ENCODE peak calls at places on chromosomes 11 and 22, in nine cellular contexts. I, N, Y, G, O, Q, S, Z and X are unnamed samples. For H3K4me1, the result is how much of the 10 kb centered on the place peaks cover.

GRCh38 chr11:41392591-41392990 is 66.9 kb downstream of the LRRC4C start:
- DNase-seq in I (no peak), N (no peak), Y (no peak), G (no peak), O (no peak), Q (peak), S (no peak), Z (no peak), X (no peak)

GRCh38 chr11:84993386-84993785 is 633.8 kb downstream of the DLG2 start:
- DNase-seq in I (no peak), N (no peak), Y (no peak), G (no peak), O (no peak), Q (peak), S (no peak), Z (peak), X (no peak)

GRCh38 chr11:120403966-120404365 is 67.8 kb downstream of the ARHGEF12 start:
- DNase-seq in I (no peak), N (no peak), Y (no peak), G (no peak), O (no peak), Q (no peak), S (no peak), Z (no peak), X (no peak)

GRCh38 chr11:100890779-100891178 is 203.7 kb downstream of the ARHGAP42 start:
- DNase-seq in I (no peak), N (no peak), Y (no peak), G (no peak), O (no peak), Q (peak), S (no peak), Z (no peak), X (no peak)

GRCh38 chr11:109641549-109641948 is 219.6 kb downstream of the C11orf87 start:
- DNase-seq in I (no peak), N (no peak), Y (no peak), G (no peak), O (no peak), Q (peak), S (no peak), Z (peak), X (no peak)

GRCh38 chr11:76699461-76700091 is 29.0 kb upstream of the LRRC32 start:
- DNase-seq in I (no peak), N (no peak), Y (no peak), G (no peak), O (no peak), Q (no peak), S (no peak), Z (no peak), X (no peak)

GRCh38 chr11:118911880-118912741 is 13.6 kb downstream of the BCL9L start:
- DNase-seq in I (peak), N (peak), Y (no peak), G (peak), O (peak), Q (peak), S (peak), Z (peak), X (peak)

GRCh38 chr11:22197139-22197893 is 4.4 kb downstream of the ANO5 start:
- DNase-seq in I (no peak), N (no peak), Y (no peak), G (no peak), O (no peak), Q (no peak), S (no peak), Z (no peak), X (no peak)

GRCh38 chr11:108929241-108929640 is 264.4 kb downstream of the DDX10 start:
- DNase-seq in I (no peak), N (no peak), Y (no peak), G (no peak), O (no peak), Q (no peak), S (no peak), Z (peak), X (no peak)

GRCh38 chr11:7592706-7593105 is 78.9 kb downstream of the PPFIBP2 start:
- DNase-seq in I (peak), N (peak), Y (no peak), G (no peak), O (peak), Q (no peak), S (no peak), Z (no peak), X (peak)

GRCh38 chr11:115144014-115144413 is 360.2 kb downstream of the CADM1 start:
- DNase-seq in I (no peak), N (no peak), Y (no peak), G (no peak), O (no peak), Q (no peak), S (no peak), Z (no peak), X (no peak)

GRCh38 chr11:120316880-120317688 is 8.0 kb upstream of the TLCD5 start:
- DNase-seq in I (peak), N (peak), Y (no peak), G (peak), O (peak), Q (peak), S (peak), Z (no peak), X (peak)

GRCh38 chr11:57311109-57311936 is 13.4 kb downstream of the TNKS1BP1 start:
- DNase-seq in I (peak), N (peak), Y (peak), G (peak), O (peak), Q (peak), S (peak), Z (peak), X (peak)

GRCh38 chr11:45949992-45950407 is 27.5 kb downstream of the LARGE2 start:
- DNase-seq in I (no peak), N (no peak), Y (no peak), G (no peak), O (no peak), Q (no peak), S (no peak), Z (no peak), X (no peak)

GRCh38 chr11:34160791-34161190 is 55.4 kb downstream of the NAT10 start:
- DNase-seq in I (no peak), N (no peak), Y (peak), G (no peak), O (no peak), Q (no peak), S (no peak), Z (no peak), X (no peak)

GRCh38 chr11:14078941-14079522 is 116.5 kb downstream of the SPON1 start:
- DNase-seq in I (no peak), N (no peak), Y (no peak), G (no peak), O (no peak), Q (no peak), S (no peak), Z (no peak), X (no peak)

GRCh38 chr11:34671117-34671516 is 50.2 kb downstream of the EHF start:
- DNase-seq in I (no peak), N (no peak), Y (no peak), G (no peak), O (no peak), Q (no peak), S (no peak), Z (no peak), X (no peak)

GRCh38 chr11:69939551-69940245 is 120.5 kb upstream of the FGF3 start:
- DNase-seq in I (peak), N (no peak), Y (peak), G (peak), O (peak), Q (no peak), S (peak), Z (no peak), X (peak)

GRCh38 chr11:133843454-133843987 is 1.8 kb downstream of the SPATA19 start:
- DNase-seq in I (peak), N (no peak), Y (no peak), G (no peak), O (no peak), Q (no peak), S (no peak), Z (no peak), X (no peak)

GRCh38 chr11:71342116-71342515 is 89.7 kb upstream of the SHANK2 start:
- DNase-seq in I (no peak), N (no peak), Y (no peak), G (no peak), O (peak), Q (no peak), S (no peak), Z (no peak), X (no peak)

GRCh38 chr11:47538741-47539575 is 14.0 kb downstream of the CELF1 start:
- DNase-seq in I (no peak), N (no peak), Y (no peak), G (no peak), O (no peak), Q (no peak), S (no peak), Z (no peak), X (no peak)

GRCh38 chr11:45384016-45384415 is 97.9 kb upstream of the SYT13 start:
- DNase-seq in I (no peak), N (no peak), Y (no peak), G (no peak), O (peak), Q (no peak), S (no peak), Z (no peak), X (no peak)

GRCh38 chr22:19767427-19768380 is 7.1 kb downstream of the TBX1 start:
- DNase-seq in I (peak), N (peak), Y (no peak), G (peak), O (no peak), Q (peak), S (peak), Z (no peak), X (peak)

GRCh38 chr11:57116654-57117053 is 65.1 kb upstream of the LRRC55 start:
- DNase-seq in I (no peak), N (peak), Y (peak), G (no peak), O (no peak), Q (peak), S (no peak), Z (peak), X (no peak)

GRCh38 chr11:118305726-118306125 is 1.2 kb downstream of the CD3E start:
- DNase-seq in I (no peak), N (no peak), Y (no peak), G (no peak), O (no peak), Q (no peak), S (no peak), Z (no peak), X (no peak)

GRCh38 chr22:35219012-35219411 is 38.3 kb upstream of the HMGXB4 start:
- DNase-seq in I (no peak), N (no peak), Y (no peak), G (no peak), O (no peak), Q (peak), S (no peak), Z (peak), X (no peak)

GRCh38 chr11:74466916-74467885 is at the start of gene KCNE3:
- DNase-seq in I (peak), N (peak), Y (no peak), G (peak), O (peak), Q (peak), S (peak), Z (no peak), X (peak)

GRCh38 chr22:26732284-26732683 is 74.9 kb downstream of the MIAT start:
- DNase-seq in I (no peak), N (no peak), Y (no peak), G (no peak), O (no peak), Q (peak), S (no peak), Z (no peak), X (no peak)
- H3K4me1 ChIP-seq in I (under half), N (under half), Y (under half), G (under half), O (under half), Q (under half), S (under half), Z (under half), X (under half)

DNA sequence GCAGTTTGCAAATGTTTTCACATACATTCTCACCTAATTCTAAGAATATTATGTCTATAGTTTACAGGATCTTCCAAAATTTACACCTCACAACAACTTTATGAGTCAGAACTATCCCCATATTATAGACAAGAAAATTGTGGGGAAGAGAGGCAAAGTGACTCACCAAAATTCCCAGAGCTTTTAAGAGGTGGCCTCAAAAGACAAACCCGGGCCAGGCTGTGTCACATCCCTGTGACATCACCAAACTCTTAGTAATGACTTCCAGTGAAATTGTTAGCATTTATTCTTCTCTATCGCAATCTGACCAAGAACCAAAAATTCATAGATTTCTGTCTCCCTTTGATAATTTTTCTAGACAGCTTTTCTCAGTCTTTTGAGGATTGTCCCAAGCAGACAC is 134.4 kb downstream of the SNX19 start:
- DNase-seq in I (no peak), N (peak), Y (no peak), G (no peak), O (no peak), Q (no peak), S (no peak), Z (peak), X (no peak)
- H3K4me1 ChIP-seq in I (under half), N (under half), Y (under half), G (under half), O (under half), Q (under half), S (under half), Z (under half), X (under half)

GRCh38 chr11:86938203-86938899 is 16.8 kb downstream of the FZD4 start:
- DNase-seq in I (no peak), N (no peak), Y (no peak), G (no peak), O (no peak), Q (no peak), S (no peak), Z (no peak), X (no peak)

GRCh38 chr11:86940122-86940777 is 14.9 kb downstream of the FZD4 start:
- DNase-seq in I (no peak), N (peak), Y (no peak), G (peak), O (no peak), Q (peak), S (peak), Z (no peak), X (no peak)

GRCh38 chr11:86941871-86942208 is 13.4 kb downstream of the FZD4 start:
- DNase-seq in I (no peak), N (no peak), Y (no peak), G (no peak), O (no peak), Q (no peak), S (no peak), Z (no peak), X (no peak)

GRCh38 chr11:86941077-86941870 is 13.9 kb downstream of the FZD4 start:
- DNase-seq in I (no peak), N (no peak), Y (no peak), G (no peak), O (no peak), Q (no peak), S (no peak), Z (no peak), X (no peak)

GRCh38 chr11:86938900-86939880 is 16.0 kb downstream of the FZD4 start:
- DNase-seq in I (no peak), N (no peak), Y (peak), G (no peak), O (no peak), Q (no peak), S (no peak), Z (peak), X (no peak)
- H3K4me1 ChIP-seq in I (under half), N (half or more), Y (under half), G (under half), O (under half), Q (under half), S (half or more), Z (under half), X (under half)

GRCh38 chr11:111796696-111797095 is 30.5 kb upstream of the PPP2R1B start:
- DNase-seq in I (no peak), N (no peak), Y (no peak), G (no peak), O (no peak), Q (no peak), S (no peak), Z (no peak), X (no peak)
- H3K4me1 ChIP-seq in I (under half), N (under half), Y (under half), G (under half), O (under half), Q (under half), S (under half), Z (under half), X (under half)

DNA sequence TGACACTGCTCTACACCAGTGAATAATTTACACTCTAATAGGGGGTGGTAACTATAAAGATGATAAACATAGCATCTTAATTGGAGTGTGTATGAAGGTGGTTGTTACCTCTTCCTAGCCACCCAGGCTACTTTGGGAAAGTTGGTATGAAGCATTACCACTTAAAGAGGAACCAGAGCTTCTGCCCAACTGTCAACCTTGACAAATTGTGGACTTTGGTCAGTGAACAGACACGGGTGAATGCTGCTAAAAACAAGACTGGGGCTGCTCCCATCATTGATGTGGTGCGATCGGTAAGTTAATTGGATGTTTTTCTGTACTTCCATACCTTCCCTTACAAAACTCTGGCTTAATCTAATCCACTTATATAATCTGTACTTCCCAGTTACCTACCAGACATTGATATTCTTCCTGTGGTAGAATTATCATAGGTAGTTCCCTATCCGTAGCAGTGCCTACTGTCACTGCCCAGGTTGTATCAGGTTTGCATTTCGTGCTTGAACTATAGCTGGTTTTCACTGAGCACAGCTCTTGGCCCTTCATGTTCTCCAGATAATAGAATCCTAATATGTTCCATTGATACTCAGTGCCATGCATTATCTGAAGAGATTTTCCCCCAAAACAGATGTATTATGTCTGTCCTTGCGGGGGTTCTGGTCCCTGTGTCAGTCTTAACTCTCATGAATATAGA is 2.2 kb downstream of the RPL27A start:
- DNase-seq in I (no peak), N (no peak), Y (no peak), G (no peak), O (no peak), Q (no peak), S (no peak), Z (no peak), X (no peak)
- H3K4me1 ChIP-seq in I (under half), N (under half), Y (under half), G (under half), O (under half), Q (under half), S (under half), Z (under half), X (under half)

GRCh38 chr11:62542111-62542745 is 4.4 kb downstream of the AHNAK start:
- DNase-seq in I (no peak), N (no peak), Y (no peak), G (peak), O (no peak), Q (no peak), S (no peak), Z (no peak), X (no peak)
- H3K4me1 ChIP-seq in I (under half), N (half or more), Y (under half), G (under half), O (half or more), Q (under half), S (half or more), Z (half or more), X (half or more)

GRCh38 chr11:12091957-12092558 is 18.3 kb upstream of the MICAL2 start:
- DNase-seq in I (no peak), N (no peak), Y (no peak), G (no peak), O (no peak), Q (no peak), S (no peak), Z (no peak), X (no peak)
- H3K4me1 ChIP-seq in I (under half), N (under half), Y (under half), G (under half), O (half or more), Q (under half), S (under half), Z (under half), X (under half)

GRCh38 chr22:37930952-37931440 is 22.4 kb downstream of the C22orf23 start:
- DNase-seq in I (no peak), N (no peak), Y (no peak), G (no peak), O (no peak), Q (no peak), S (no peak), Z (no peak), X (no peak)

GRCh38 chr22:37929390-37929789 is 23.3 kb downstream of the MICALL1 start:
- DNase-seq in I (no peak), N (no peak), Y (no peak), G (no peak), O (no peak), Q (no peak), S (no peak), Z (no peak), X (no peak)

GRCh38 chr22:37931893-37932389 is 21.5 kb downstream of the C22orf23 start:
- DNase-seq in I (peak), N (no peak), Y (no peak), G (no peak), O (no peak), Q (no peak), S (no peak), Z (no peak), X (peak)

GRCh38 chr22:37932401-37932800 is 21.0 kb downstream of the C22orf23 start:
- DNase-seq in I (no peak), N (no peak), Y (no peak), G (no peak), O (no peak), Q (no peak), S (no peak), Z (no peak), X (no peak)

GRCh38 chr22:37930270-37930951 is 23.0 kb downstream of the C22orf23 start:
- DNase-seq in I (no peak), N (no peak), Y (peak), G (no peak), O (no peak), Q (peak), S (no peak), Z (peak), X (no peak)
- H3K4me1 ChIP-seq in I (under half), N (under half), Y (under half), G (under half), O (under half), Q (under half), S (half or more), Z (under half), X (under half)